ENCODE peak calls at places on chromosomes 3 and 15, in six cellular contexts. E is left lobe of liver; M is activated gamma-delta T cell; K is stimulated activated CD4-positive, alpha-beta T cell treated with anti-CD3 and anti-CD28 coated beads, Interleukin-12 subunit alpha, Interleukin-12 subunit beta, amount 100 ng/mL, for 48 hours; Y is cerebellar cortex; V is Kasumi-1. O is an unnamed sample.

GRCh38 chr3:69239063-69239462 is 116.7 kb upstream of the LMOD3 start:
- DNase-seq in E (no peak), M (no peak), K (no peak), Y (no peak), V (no peak), O (no peak)

GRCh38 chr3:104750581-104750980 is 616.1 kb upstream of the ALCAM start:
- DNase-seq in E (no peak), M (no peak), K (no peak), Y (no peak), V (no peak), O (no peak)

GRCh38 chr3:175179055-175179454 is 319.9 kb downstream of the NAALADL2 start:
- DNase-seq in E (no peak), M (no peak), K (no peak), Y (no peak), V (no peak), O (no peak)

GRCh38 chr15:49718234-49718633 is 97.4 kb downstream of the DTWD1 start:
- DNase-seq in E (no peak), M (no peak), K (no peak), Y (no peak), V (peak; percentile 60), O (no peak)

GRCh38 chr15:88648357-88649214 is 9.8 kb downstream of the ISG20 start:
- DNase-seq in E (peak; percentile 81), M (no peak), K (no peak), Y (no peak), V (no peak), O (no peak)

GRCh38 chr3:161320837-161321236 is 50.5 kb downstream of the SPTSSB start:
- DNase-seq in E (no peak), M (no peak), K (no peak), Y (no peak), V (no peak), O (no peak)

GRCh38 chr3:16183082-16183481 is 8.6 kb downstream of the GALNT15 start:
- DNase-seq in E (no peak), M (no peak), K (no peak), Y (no peak), V (no peak), O (no peak)

GRCh38 chr3:157394361-157394760 is 42.3 kb upstream of the PTX3 start:
- DNase-seq in E (no peak), M (no peak), K (no peak), Y (no peak), V (no peak), O (no peak)

GRCh38 chr3:115996420-115997108 is 373.3 kb downstream of the GAP43 start:
- DNase-seq in E (no peak), M (no peak), K (no peak), Y (no peak), V (no peak), O (no peak)

GRCh38 chr15:88932875-88933330 is 19.7 kb upstream of the MFGE8 start:
- DNase-seq in E (no peak), M (no peak), K (no peak), Y (no peak), V (no peak), O (no peak)

GRCh38 chr3:78516937-78517336 is 1250.9 kb downstream of the ROBO1 start:
- DNase-seq in E (no peak), M (no peak), K (no peak), Y (no peak), V (no peak), O (no peak)

GRCh38 chr3:139491966-139492365 is 15.7 kb upstream of the RBP2 start:
- DNase-seq in E (no peak), M (no peak), K (no peak), Y (no peak), V (no peak), O (no peak)

GRCh38 chr15:44775923-44776322 is 39.6 kb downstream of the TRIM69 start:
- DNase-seq in E (no peak), M (no peak), K (no peak), Y (no peak), V (no peak), O (peak; percentile 88)

GRCh38 chr3:12193485-12194165 is 34.9 kb upstream of the TIMP4 start:
- DNase-seq in E (no peak), M (no peak), K (peak; percentile 31), Y (no peak), V (peak; percentile 58), O (no peak)

GRCh38 chr15:40204100-40204499 is 34.8 kb upstream of the PAK6 start:
- DNase-seq in E (no peak), M (no peak), K (no peak), Y (no peak), V (no peak), O (no peak)

GRCh38 chr15:67174864-67175573 is 79.4 kb downstream of the AAGAB start:
- DNase-seq in E (no peak), M (no peak), K (no peak), Y (no peak), V (no peak), O (no peak)

GRCh38 chr3:43998374-43998840 is 243.3 kb upstream of the TOPAZ1 start:
- DNase-seq in E (no peak), M (no peak), K (no peak), Y (no peak), V (no peak), O (peak; percentile 68)

GRCh38 chr3:156483426-156483825 is 71.5 kb downstream of the SSR3 start:
- DNase-seq in E (no peak), M (no peak), K (no peak), Y (no peak), V (no peak), O (no peak)

GRCh38 chr15:79881254-79881653 is 15.6 kb downstream of the MTHFS start:
- DNase-seq in E (no peak), M (no peak), K (no peak), Y (no peak), V (no peak), O (no peak)

O was measured in Karpas-422.